ENCODE peak calls at places on chromosomes 11 and 22, in six cellular contexts. T is GM12878, P is SK-N-SH, J is HepG2, V is K562, F is HCT116. H is an unnamed sample.

GRCh38 chr11:33461319-33461718 is 204.1 kb downstream of the HIPK3 start:
- DNase-seq in F (no peak), T (no peak), V (no peak), J (no peak), P (no peak), H (peak; percentile 7)

GRCh38 chr11:43359432-43359818 is 705 bp downstream of the TTC17 start:
- DNase-seq in V (no peak), J (peak; percentile 16), F (no peak), P (peak; percentile 51), T (peak; percentile 21), H (peak; percentile 45)

GRCh38 chr11:95434489-95435057 is 203.6 kb upstream of the SESN3 start:
- DNase-seq in J (no peak), V (no peak), T (no peak), P (no peak), F (no peak), H (no peak)

GRCh38 chr11:133955091-133955846 is 1.5 kb downstream of the IGSF9B start:
- DNase-seq in F (no peak), J (no peak), P (peak; percentile 81), T (no peak), V (no peak), H (peak; percentile 62)

GRCh38 chr11:121446752-121447156 is 5.4 kb upstream of the SORL1 start:
- DNase-seq in T (no peak), V (no peak), P (peak; percentile 67), J (peak; percentile 27), F (no peak), H (peak; percentile 53)

GRCh38 chr11:108069947-108070346 is 51.4 kb upstream of the ACAT1 start:
- DNase-seq in P (no peak), T (peak; percentile 4), F (no peak), J (no peak), V (no peak), H (no peak)

GRCh38 chr11:114174712-114175495 is 115.4 kb downstream of the ZBTB16 start:
- DNase-seq in J (no peak), V (no peak), P (no peak), T (no peak), F (no peak), H (no peak)

GRCh38 chr11:96061094-96061493 is 137.2 kb upstream of the MTMR2 start:
- DNase-seq in T (no peak), V (no peak), J (peak; percentile 27), F (no peak), P (no peak), H (no peak)

GRCh38 chr11:9016916-9017642 is 13.3 kb upstream of the NRIP3 start:
- DNase-seq in J (no peak), T (no peak), P (no peak), V (no peak), F (no peak), H (no peak)

GRCh38 chr11:44848203-44848962 is 102.3 kb downstream of the TP53I11 start:
- DNase-seq in F (no peak), V (no peak), T (no peak), J (no peak), P (no peak), H (peak; percentile 47)

GRCh38 chr11:108933630-108934029 is 268.8 kb downstream of the DDX10 start:
- DNase-seq in T (no peak), V (no peak), P (no peak), J (no peak), F (no peak), H (no peak)

GRCh38 chr22:45499746-45500145 is 2.9 kb upstream of the FBLN1 start:
- DNase-seq in T (no peak), F (no peak), J (no peak), V (no peak), P (no peak), H (no peak)

GRCh38 chr22:37048133-37048532 is 3.4 kb upstream of the KCTD17 start:
- DNase-seq in J (no peak), F (no peak), P (no peak), V (no peak), T (no peak), H (peak; percentile 40)

GRCh38 chr22:29115682-29116313 is 43.0 kb downstream of the KREMEN1 start:
- DNase-seq in J (peak; percentile 60), V (no peak), F (no peak), T (no peak), P (no peak), H (no peak)

GRCh38 chr11:62575156-62575555 is 1.5 kb upstream of the EEF1G start:
- DNase-seq in F (no peak), J (no peak), V (no peak), P (no peak), T (no peak), H (no peak)

GRCh38 chr11:39745401-39745800 is 1714.1 kb downstream of the LRRC4C start:
- DNase-seq in T (no peak), F (no peak), J (peak; percentile 42), V (no peak), P (no peak), H (no peak)

GRCh38 chr11:20388096-20389055 is 860 bp downstream of the PRMT3 start:
- DNase-seq in V (no peak), F (no peak), J (peak; percentile 15), P (no peak), T (no peak), H (no peak)

GRCh38 chr11:64850979-64851567 is 6.6 kb upstream of the CDC42BPG start:
- DNase-seq in F (no peak), V (no peak), P (no peak), J (no peak), T (peak; percentile 90), H (peak; percentile 67)

GRCh38 chr11:69393178-69393832 is 88.2 kb upstream of the LINC01488 start:
- DNase-seq in V (no peak), P (no peak), F (no peak), J (no peak), T (no peak), H (no peak)

GRCh38 chr11:69393865-69394233 is 87.6 kb upstream of the LINC01488 start:
- DNase-seq in F (no peak), T (no peak), V (peak; percentile 66), P (no peak), J (no peak), H (no peak)

GRCh38 chr11:69396051-69396947 is 85.2 kb upstream of the LINC01488 start:
- DNase-seq in V (peak; percentile 55), T (no peak), F (no peak), J (no peak), P (no peak), H (no peak)

GRCh38 chr11:69394902-69395690 is 86.4 kb upstream of the LINC01488 start:
- DNase-seq in P (no peak), F (no peak), T (no peak), V (no peak), J (no peak), H (no peak)

DNA sequence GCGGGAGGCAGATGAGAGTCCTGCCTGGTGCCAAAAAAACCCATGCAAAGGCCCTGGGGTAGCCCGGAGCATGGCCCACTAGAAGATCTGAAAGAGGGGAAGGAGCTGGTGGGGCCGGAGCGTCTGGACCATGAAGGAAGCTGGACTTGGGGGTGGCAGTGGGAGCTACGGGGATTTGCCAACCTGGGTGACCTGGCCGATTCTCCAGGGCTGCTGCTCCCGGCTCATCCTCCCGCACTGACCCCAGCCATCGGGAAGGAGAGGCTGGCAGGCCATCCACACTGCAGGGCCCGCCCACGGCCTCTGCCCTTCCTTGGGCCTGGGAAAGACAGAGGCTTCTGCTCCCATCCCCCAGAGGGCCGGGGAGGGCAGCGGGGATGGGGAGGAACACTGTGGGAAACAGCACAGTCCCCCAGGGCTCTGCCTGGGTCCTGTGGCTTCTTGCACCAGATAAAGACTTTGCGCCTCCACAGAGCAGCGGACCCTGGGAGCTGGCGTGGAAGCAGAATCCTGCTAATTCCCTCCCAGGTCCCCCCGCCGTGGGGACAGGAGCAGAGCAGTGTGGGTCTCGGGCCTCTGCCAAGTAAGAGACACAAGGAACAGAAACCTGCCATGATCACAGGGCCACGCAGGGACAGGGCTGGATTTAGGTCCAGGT is 87.1 kb upstream of the LINC01488 start:
- DNase-seq in V (peak; percentile 37), J (no peak), F (no peak), T (no peak), P (peak; percentile 69), H (no peak)
- H2AFZ ChIP-seq in V (peak overlapping the region; percentile 60), J (no peak overlapping the region), F (no peak overlapping the region), T (no peak overlapping the region), P (no peak overlapping the region), H (no peak overlapping the region)

GRCh38 chr11:120133216-120134105 is 4.5 kb downstream of the TRIM29 start:
- DNase-seq in J (no peak), P (peak; percentile 27), F (no peak), V (no peak), T (no peak), H (no peak)

GRCh38 chr11:120131941-120132644 is 5.8 kb downstream of the TRIM29 start:
- DNase-seq in V (no peak), F (no peak), J (peak; percentile 25), P (no peak), T (no peak), H (no peak)

GRCh38 chr11:120134106-120134930 is 3.6 kb downstream of the TRIM29 start:
- DNase-seq in T (no peak), P (peak; percentile 5), J (no peak), V (no peak), F (no peak), H (no peak)

GRCh38 chr11:120130991-120131760 is 6.7 kb downstream of the TRIM29 start:
- DNase-seq in P (no peak), T (no peak), V (no peak), F (no peak), J (no peak), H (no peak)

GRCh38 chr11:120132645-120133185 is 5.2 kb downstream of the TRIM29 start:
- DNase-seq in F (no peak), V (no peak), T (no peak), J (no peak), P (peak; percentile 70), H (no peak)
- H3K4me3 ChIP-seq in F (no peak overlapping the region), V (no peak overlapping the region), T (no peak overlapping the region), J (no peak overlapping the region), P (no peak overlapping the region), H (no peak overlapping the region)

GRCh38 chr22:23373601-23374000 is 193.3 kb downstream of the BCR start:
- DNase-seq in J (no peak), P (no peak), V (no peak), F (no peak), T (no peak), H (no peak)

GRCh38 chr22:23375031-23375827 is 194.9 kb downstream of the BCR start:
- DNase-seq in F (no peak), P (no peak), T (no peak), V (no peak), J (no peak), H (no peak)

GRCh38 chr22:23377767-23378166 is 197.5 kb downstream of the BCR start:
- DNase-seq in P (no peak), V (no peak), F (no peak), T (no peak), J (no peak), H (no peak)

GRCh38 chr22:23380230-23380573 is 199.9 kb downstream of the IGLL1 start:
- DNase-seq in P (no peak), J (no peak), V (no peak), T (no peak), F (no peak), H (no peak)

GRCh38 chr22:23376256-23376655 is 195.9 kb downstream of the BCR start:
- DNase-seq in V (peak; percentile 63), J (peak; percentile 18), P (no peak), F (peak; percentile 33), T (peak; percentile 1), H (peak; percentile 75)
- TF ChIP-seq REST in V (no peak), J (no peak), P (no peak), F (no peak), T (no peak), H (no peak)

GRCh38 chr11:67504950-67505561 is at the start of gene PITPNM1:
- DNase-seq in V (peak; percentile 84), F (no peak), P (peak; percentile 86), J (peak; percentile 29), T (no peak), H (peak; percentile 75)
- H2AFZ ChIP-seq in V (peak within 1 kb of the TSS; percentile 71), F (no peak within 1 kb of the TSS), P (no peak within 1 kb of the TSS), J (no peak within 1 kb of the TSS), T (peak within 1 kb of the TSS; percentile 67), H (peak within 1 kb of the TSS; percentile 14)